ENCODE peak calls at places on chromosomes 16 and 17, in ten cellular contexts. W is CD4-positive, alpha-beta T cell; F is body of pancreas; B is GM10248; G is right lobe of liver; O is foreskin fibroblast; P is HL-60; Z is RWPE1; A is psoas muscle; J is MM.1S. L is an unnamed sample.

GRCh38 chr17:35289222-35289621 is 46.4 kb downstream of the SLFN5 start:
- DNase-seq in W (no peak), F (no peak), B (no peak), G (no peak), O (no peak), P (no peak), Z (no peak), A (no peak), J (peak; percentile 56), L (no peak)

GRCh38 chr16:67542464-67542863 is 13.8 kb downstream of the RIPOR1 start:
- DNase-seq in W (peak; percentile 68), F (no peak), B (peak; percentile 79), G (no peak), O (peak; percentile 80), P (no peak), Z (peak; percentile 67), A (peak; percentile 64), J (peak; percentile 74), L (peak; percentile 87)

GRCh38 chr17:31427684-31428083 is 36.2 kb downstream of the RAB11FIP4 start:
- DNase-seq in W (no peak), F (no peak), B (no peak), G (no peak), O (no peak), P (no peak), Z (no peak), A (no peak), J (no peak), L (no peak)

GRCh38 chr17:78952706-78953105 is 27.0 kb downstream of the LGALS3BP start:
- DNase-seq in W (no peak), F (no peak), B (no peak), G (no peak), O (no peak), P (no peak), Z (no peak), A (no peak), J (no peak), L (no peak)

GRCh38 chr16:77789646-77790370 is 1.4 kb downstream of the VAT1L start:
- DNase-seq in W (no peak), F (no peak), B (no peak), G (no peak), O (no peak), P (no peak), Z (no peak), A (no peak), J (no peak), L (no peak)

GRCh38 chr16:69890891-69891282 is 60.2 kb upstream of the CLEC18A start:
- DNase-seq in W (no peak), F (no peak), B (no peak), G (no peak), O (no peak), P (no peak), Z (no peak), A (no peak), J (no peak), L (no peak)

GRCh38 chr17:20010099-20010863 is 1.1 kb downstream of the SPECC1 start:
- DNase-seq in W (no peak), F (peak; percentile 38), B (no peak), G (peak; percentile 31), O (peak; percentile 86), P (no peak), Z (peak; percentile 32), A (no peak), J (peak; percentile 44), L (no peak)

GRCh38 chr16:87410958-87411357 is 18.8 kb downstream of the MAP1LC3B start:
- DNase-seq in W (no peak), F (no peak), B (no peak), G (no peak), O (no peak), P (no peak), Z (no peak), A (no peak), J (no peak), L (no peak)

GRCh38 chr17:63116967-63117366 is 150.9 kb downstream of the TANC2 start:
- DNase-seq in W (no peak), F (no peak), B (no peak), G (no peak), O (peak; percentile 35), P (no peak), Z (peak; percentile 15), A (no peak), J (no peak), L (no peak)

GRCh38 chr16:28820016-28820415 is 2.8 kb upstream of the ATXN2L start:
- DNase-seq in W (no peak), F (no peak), B (no peak), G (peak; percentile 35), O (no peak), P (no peak), Z (no peak), A (no peak), J (no peak), L (no peak)

GRCh38 chr16:27795992-27796614 is 246.2 kb downstream of the KATNIP start:
- DNase-seq in W (peak; percentile 14), F (peak; percentile 38), B (no peak), G (no peak), O (peak; percentile 64), P (peak; percentile 11), Z (peak; percentile 25), A (no peak), J (peak; percentile 42), L (peak; percentile 54)

GRCh38 chr17:17416007-17416399 is 60.8 kb upstream of the MED9 start:
- DNase-seq in W (no peak), F (no peak), B (no peak), G (no peak), O (peak; percentile 80), P (peak; percentile 49), Z (peak; percentile 79), A (no peak), J (peak; percentile 49), L (peak; percentile 51)

GRCh38 chr17:31051517-31051916 is 43.3 kb upstream of the NF1 start:
- DNase-seq in W (no peak), F (no peak), B (no peak), G (no peak), O (peak; percentile 17), P (no peak), Z (no peak), A (no peak), J (no peak), L (no peak)

GRCh38 chr17:73630531-73630930 is 13.7 kb downstream of the SDK2 start:
- DNase-seq in W (no peak), F (no peak), B (no peak), G (no peak), O (no peak), P (no peak), Z (no peak), A (no peak), J (no peak), L (no peak)

GRCh38 chr16:66364117-66364958 is 2.2 kb upstream of the CDH5 start:
- DNase-seq in W (no peak), F (no peak), B (no peak), G (peak; percentile 57), O (peak; percentile 17), P (no peak), Z (no peak), A (peak; percentile 79), J (no peak), L (no peak)

GRCh38 chr17:45077643-45078042 is 16.5 kb downstream of the NMT1 start:
- DNase-seq in W (no peak), F (no peak), B (peak; percentile 61), G (no peak), O (no peak), P (no peak), Z (no peak), A (no peak), J (no peak), L (no peak)

DNA sequence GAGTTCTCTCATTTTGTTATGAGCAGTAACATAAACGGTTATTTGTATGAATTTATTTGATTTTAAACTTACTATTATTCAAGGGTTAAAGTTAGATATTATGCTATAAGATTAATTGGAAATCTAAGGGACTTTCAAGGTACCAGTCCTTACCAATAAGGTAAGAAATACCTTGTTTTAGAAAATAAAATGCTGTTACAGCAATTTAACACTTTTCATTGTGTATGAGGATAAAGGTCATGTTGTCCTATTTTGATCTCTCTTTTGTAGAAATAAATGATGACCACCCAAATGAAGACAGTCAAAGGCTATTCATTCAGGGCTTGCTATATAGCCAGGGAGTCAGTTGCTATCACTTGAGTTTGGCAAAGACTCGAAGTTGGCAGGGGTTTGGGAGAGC is 1185.9 kb upstream of the GOT2 start:
- DNase-seq in W (no peak), F (no peak), B (no peak), G (no peak), O (no peak), P (no peak), Z (no peak), A (no peak), J (no peak), L (no peak)
- TF ChIP-seq CTCF in W (no peak), F (no peak), B (no peak), G (no peak), O (no peak), P (no peak), Z (no peak), A (no peak), J (no peak), L (no peak)

GRCh38 chr17:65415991-65416390 is 145.5 kb downstream of the AXIN2 start:
- DNase-seq in W (no peak), F (no peak), B (no peak), G (no peak), O (no peak), P (no peak), Z (no peak), A (no peak), J (no peak), L (no peak)
- TF ChIP-seq CTCF in W (no peak), F (no peak), B (no peak), G (no peak), O (no peak), P (no peak), Z (no peak), A (no peak), J (no peak), L (no peak)

DNA sequence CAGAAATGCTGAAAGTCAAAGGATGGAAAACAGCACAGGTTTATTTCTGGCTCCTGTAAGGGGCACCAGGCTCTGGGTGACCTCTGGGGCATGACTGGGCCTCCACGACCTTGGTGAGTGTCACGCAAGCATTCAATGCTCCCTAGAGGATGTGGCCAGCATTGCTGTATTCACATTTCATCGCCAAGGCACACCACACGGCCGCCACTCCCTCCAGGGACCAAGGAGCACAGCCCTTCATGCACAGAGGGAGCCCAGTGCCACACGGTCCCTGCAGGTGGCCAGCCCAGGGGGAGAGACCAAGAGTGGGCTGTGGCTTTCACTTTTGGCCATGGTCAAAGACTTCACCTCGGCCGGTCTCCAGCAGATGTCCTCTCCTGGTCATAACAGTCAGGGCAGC is 137.4 kb upstream of the TNRC6C start:
- DNase-seq in W (no peak), F (no peak), B (no peak), G (no peak), O (no peak), P (no peak), Z (no peak), A (peak; percentile 48), J (peak; percentile 39), L (peak; percentile 24)
- TF ChIP-seq CTCF in W (no peak), F (no peak), B (no peak), G (no peak), O (no peak), P (no peak), Z (no peak), A (peak; percentile 11), J (peak; percentile 30), L (no peak)

DNA sequence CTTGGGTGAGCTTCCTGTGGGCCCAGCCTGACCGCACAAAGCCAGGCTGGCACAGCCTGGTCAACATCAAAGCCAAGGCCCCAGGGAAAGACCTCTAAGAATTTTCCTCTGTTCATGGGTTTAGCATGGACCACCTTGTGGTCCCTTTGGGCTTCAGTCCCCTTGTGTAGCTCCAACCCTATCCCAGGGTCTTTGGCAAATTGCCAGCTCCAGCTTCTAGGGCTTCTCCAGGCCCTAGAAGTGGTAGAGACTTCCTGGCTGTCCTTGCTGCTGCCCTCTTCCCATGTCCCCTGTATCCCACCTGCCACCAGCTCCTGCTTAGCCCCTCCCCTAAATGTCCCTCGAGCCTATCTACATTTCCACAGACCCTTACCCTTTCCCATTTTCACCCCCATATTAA is 9.7 kb upstream of the ITGA3 start:
- DNase-seq in W (no peak), F (no peak), B (no peak), G (no peak), O (no peak), P (no peak), Z (no peak), A (no peak), J (no peak), L (no peak)
- TF ChIP-seq CTCF in W (no peak), F (no peak), B (no peak), G (no peak), O (no peak), P (no peak), Z (no peak), A (no peak), J (no peak), L (no peak)